ENCODE peak calls at places on chromosomes 13 and 19, in five cellular contexts. L is uterus, S is astrocyte, I is A549, V is GM06990. F is an unnamed sample.

GRCh38 chr19:44694184-44694579 is 4.8 kb upstream of the CEACAM16 start:
- DNase-seq in L (no peak), S (no peak), I (no peak), V (no peak), F (peak; percentile 56)

GRCh38 chr13:74715718-74716117 is 581.5 kb upstream of the KLF12 start:
- DNase-seq in L (no peak), S (no peak), I (no peak), V (no peak), F (no peak)

GRCh38 chr19:10270180-10270615 is 722 bp upstream of the ICAM1 start:
- DNase-seq in L (peak; percentile 40), S (no peak), I (no peak), V (peak; percentile 88), F (peak; percentile 90)

GRCh38 chr13:79662882-79663281 is 181.9 kb downstream of the NDFIP2 start:
- DNase-seq in L (no peak), S (no peak), I (no peak), V (no peak), F (no peak)

GRCh38 chr19:6239401-6239844 is 40.4 kb downstream of the MLLT1 start:
- DNase-seq in L (no peak), S (peak; percentile 55), I (no peak), V (no peak), F (peak; percentile 35)

GRCh38 chr13:114161644-114162532 is 17.2 kb upstream of the CFAP97D2 start:
- DNase-seq in L (peak; percentile 58), S (peak; percentile 25), I (no peak), V (no peak), F (no peak)

GRCh38 chr13:106851251-106851650 is 283.3 kb upstream of the ARGLU1 start:
- DNase-seq in L (no peak), S (peak; percentile 3), I (no peak), V (no peak), F (no peak)

GRCh38 chr13:48954086-48954485 is 21.6 kb upstream of the FNDC3A start:
- DNase-seq in L (no peak), S (peak; percentile 66), I (no peak), V (no peak), F (no peak)

GRCh38 chr19:41753159-41753558 is 2.2 kb upstream of the CEACAM6 start:
- DNase-seq in L (no peak), S (no peak), I (peak; percentile 74), V (peak; percentile 44), F (peak; percentile 84)

GRCh38 chr13:40313269-40314200 is 352.9 kb downstream of the FOXO1 start:
- DNase-seq in L (no peak), S (peak; percentile 45), I (no peak), V (no peak), F (no peak)

GRCh38 chr13:50366488-50367174 is 351.4 kb downstream of the KCNRG start:
- DNase-seq in L (no peak), S (no peak), I (no peak), V (peak; percentile 71), F (peak; percentile 72)

GRCh38 chr13:114087430-114087829 is 45.0 kb downstream of the RASA3 start:
- DNase-seq in L (peak; percentile 11), S (no peak), I (no peak), V (no peak), F (no peak)

GRCh38 chr13:53237696-53238095 is 209.1 kb downstream of the OLFM4 start:
- DNase-seq in L (no peak), S (no peak), I (no peak), V (no peak), F (no peak)

GRCh38 chr19:8370176-8371010 is 6.4 kb downstream of the ANGPTL4 start:
- DNase-seq in L (no peak), S (no peak), I (no peak), V (no peak), F (no peak)

GRCh38 chr13:101127741-101128353 is 288.5 kb downstream of the NALCN start:
- DNase-seq in L (no peak), S (peak; percentile 17), I (peak; percentile 19), V (no peak), F (peak; percentile 34)

GRCh38 chr19:35931874-35932202 is 4.3 kb upstream of the LRFN3 start:
- DNase-seq in L (no peak), S (no peak), I (no peak), V (no peak), F (no peak)
- TF ChIP-seq CTCF in L (no peak), S (no peak), I (peak; percentile 43), V (no peak), F (peak; percentile 55)

DNA sequence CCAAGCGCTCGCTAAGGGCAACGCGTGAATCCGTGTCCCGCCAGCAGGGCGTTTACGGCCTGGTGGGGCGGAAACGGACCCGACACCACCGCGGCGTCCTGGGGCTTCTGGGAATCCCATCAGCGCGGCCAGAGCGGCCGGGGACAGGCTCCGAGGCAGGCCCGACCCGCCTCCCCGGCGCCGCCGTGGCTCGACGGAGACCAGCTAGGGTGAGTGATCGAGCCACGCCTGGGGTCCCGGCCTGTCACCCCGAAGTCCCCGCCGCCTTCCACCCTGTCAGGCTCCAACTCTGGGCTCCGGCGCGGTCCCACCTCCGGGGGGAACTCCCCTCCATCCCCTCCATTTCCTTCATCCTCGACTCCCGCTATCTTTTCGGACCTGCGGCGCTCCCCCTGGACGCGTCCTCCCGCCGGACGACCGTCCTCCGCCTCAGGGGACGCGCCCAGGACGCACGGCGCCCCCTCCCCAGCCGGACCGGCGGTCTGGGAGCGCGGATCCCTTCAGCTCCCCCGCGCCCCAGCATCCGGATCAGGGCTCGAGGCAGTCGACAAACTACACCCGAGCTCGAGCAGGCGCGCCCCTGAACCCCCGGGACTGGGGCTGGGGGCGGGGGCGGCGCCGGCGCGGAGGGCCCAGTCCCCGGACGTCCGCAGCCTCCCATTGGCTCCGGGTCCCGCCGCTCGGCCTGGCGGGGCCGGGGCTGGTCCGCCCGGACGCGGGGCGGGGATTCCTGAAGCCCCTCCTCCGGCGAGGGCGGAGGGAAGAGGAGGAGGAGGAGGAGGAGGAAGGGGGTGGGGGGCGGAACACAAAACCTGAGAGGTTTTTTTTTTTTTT is 643 bp upstream of the BICRA start:
- DNase-seq in L (peak; percentile 95), S (peak; percentile 77), I (peak; percentile 94), V (peak; percentile 97), F (peak; percentile 95)
- TF ChIP-seq CTCF in L (no peak), S (no peak), I (no peak), V (peak; percentile 25), F (peak; percentile 27)

GRCh38 chr19:50607874-50608785 is 31.6 kb downstream of the SYT3 start:
- DNase-seq in L (peak; percentile 59), S (peak; percentile 4), I (peak; percentile 97), V (peak; percentile 81), F (peak; percentile 92)
- TF ChIP-seq CTCF in L (peak; percentile 25), S (peak; percentile 12), I (peak; percentile 82), V (peak; percentile 38), F (peak; percentile 63)

GRCh38 chr13:38417727-38418126 is 68.1 kb downstream of the UFM1 start:
- DNase-seq in L (no peak), S (no peak), I (no peak), V (no peak), F (peak; percentile 12)
- TF ChIP-seq CTCF in L (no peak), S (peak; percentile 29), I (no peak), V (peak; percentile 28), F (peak; percentile 30)

GRCh38 chr19:16836115-16836905 is 7.1 kb downstream of the SIN3B start:
- DNase-seq in L (peak; percentile 52), S (no peak), I (no peak), V (peak; percentile 43), F (peak; percentile 27)
- TF ChIP-seq CTCF in L (no peak), S (no peak), I (no peak), V (no peak), F (no peak)

GRCh38 chr13:32791545-32792172 is 205.4 kb downstream of the PDS5B start:
- DNase-seq in L (no peak), S (no peak), I (peak; percentile 2), V (peak; percentile 24), F (peak; percentile 73)

GRCh38 chr13:32790731-32791130 is 204.5 kb downstream of the PDS5B start:
- DNase-seq in L (no peak), S (no peak), I (no peak), V (no peak), F (no peak)
- TF ChIP-seq CTCF in L (no peak), S (no peak), I (no peak), V (peak; percentile 9), F (no peak)

DNA sequence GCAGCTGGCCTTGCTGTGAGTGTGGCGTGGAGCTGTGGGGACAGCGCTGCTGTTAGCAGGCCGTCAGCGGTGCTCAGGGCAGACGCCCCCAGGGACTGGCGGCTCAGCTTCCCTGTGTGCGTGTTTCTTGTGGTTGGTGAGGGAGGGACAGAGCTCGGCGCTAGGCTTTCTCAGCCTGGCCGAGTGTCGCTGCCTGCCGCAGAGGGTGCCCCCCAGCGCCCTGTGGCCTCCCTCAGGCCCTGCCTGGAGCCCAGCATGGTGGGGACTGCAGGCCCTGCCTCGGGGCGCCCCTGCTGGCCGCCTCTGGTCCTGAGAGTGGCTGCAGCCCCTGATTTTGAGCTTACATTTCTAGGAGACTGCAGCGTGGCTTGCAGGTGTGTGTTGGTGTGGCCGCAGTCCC is 35.5 kb downstream of the DOT1L start:
- DNase-seq in L (no peak), S (no peak), I (peak; percentile 22), V (no peak), F (no peak)
- TF ChIP-seq CTCF in L (no peak), S (no peak), I (no peak), V (peak; percentile 66), F (no peak)